ENCODE peak calls at places on chromosome X, in five cellular contexts. One of them, this sample, is unnamed.

GRCh38 chrX:810186-810585 is 179.6 kb downstream of the SHOX start:
- DNase-seq in stimulated activated CD4-positive, alpha-beta T cell treated with anti-CD3 and anti-CD28 coated beads, Interleukin-15, amount 100 ng/mL, for 1 hour: no peak
- DNase-seq in upper lobe of right lung: no peak
- DNase-seq in NB4: no peak
- DNase-seq in progenitor cell of endocrine pancreas: no peak
- DNase-seq in this sample: no peak

GRCh38 chrX:102714994-102715393 is 2.7 kb downstream of the GPRASP2 start:
- DNase-seq in upper lobe of right lung: no peak
- DNase-seq in progenitor cell of endocrine pancreas: no peak
- DNase-seq in NB4: no peak
- DNase-seq in stimulated activated CD4-positive, alpha-beta T cell treated with anti-CD3 and anti-CD28 coated beads, Interleukin-15, amount 100 ng/mL, for 1 hour: no peak
- DNase-seq in this sample: no peak

GRCh38 chrX:154655786-154656185 is 2.4 kb upstream of the CTAG2 start:
- DNase-seq in NB4: no peak
- DNase-seq in progenitor cell of endocrine pancreas: no peak
- DNase-seq in upper lobe of right lung: no peak
- DNase-seq in stimulated activated CD4-positive, alpha-beta T cell treated with anti-CD3 and anti-CD28 coated beads, Interleukin-15, amount 100 ng/mL, for 1 hour: no peak
- DNase-seq in this sample: no peak

GRCh38 chrX:143945171-143945570 is 61.3 kb downstream of the UBE2NL start:
- DNase-seq in upper lobe of right lung: no peak
- DNase-seq in NB4: no peak
- DNase-seq in stimulated activated CD4-positive, alpha-beta T cell treated with anti-CD3 and anti-CD28 coated beads, Interleukin-15, amount 100 ng/mL, for 1 hour: no peak
- DNase-seq in progenitor cell of endocrine pancreas: no peak
- DNase-seq in this sample: no peak

GRCh38 chrX:39721570-39722279 is 376.0 kb downstream of the BCOR start:
- DNase-seq in progenitor cell of endocrine pancreas: no peak
- DNase-seq in stimulated activated CD4-positive, alpha-beta T cell treated with anti-CD3 and anti-CD28 coated beads, Interleukin-15, amount 100 ng/mL, for 1 hour: no peak
- DNase-seq in NB4: no peak
- DNase-seq in upper lobe of right lung: no peak
- DNase-seq in this sample: no peak

GRCh38 chrX:35625714-35626113 is 172.4 kb upstream of the MAGEB16 start:
- DNase-seq in stimulated activated CD4-positive, alpha-beta T cell treated with anti-CD3 and anti-CD28 coated beads, Interleukin-15, amount 100 ng/mL, for 1 hour: no peak
- DNase-seq in NB4: no peak
- DNase-seq in upper lobe of right lung: no peak
- DNase-seq in progenitor cell of endocrine pancreas: no peak
- DNase-seq in this sample: no peak

GRCh38 chrX:38275615-38276014 is 51.7 kb downstream of the RPGR start:
- DNase-seq in upper lobe of right lung: no peak
- DNase-seq in stimulated activated CD4-positive, alpha-beta T cell treated with anti-CD3 and anti-CD28 coated beads, Interleukin-15, amount 100 ng/mL, for 1 hour: no peak
- DNase-seq in NB4: peak; percentile 28
- DNase-seq in progenitor cell of endocrine pancreas: no peak
- DNase-seq in this sample: peak; percentile 1

GRCh38 chrX:15146515-15146914 is 123.4 kb downstream of the ASB9 start:
- DNase-seq in NB4: peak; percentile 30
- DNase-seq in progenitor cell of endocrine pancreas: no peak
- DNase-seq in stimulated activated CD4-positive, alpha-beta T cell treated with anti-CD3 and anti-CD28 coated beads, Interleukin-15, amount 100 ng/mL, for 1 hour: no peak
- DNase-seq in upper lobe of right lung: no peak
- DNase-seq in this sample: peak; percentile 6

GRCh38 chrX:68697465-68698125 is 50.1 kb downstream of the STARD8 start:
- DNase-seq in progenitor cell of endocrine pancreas: no peak
- DNase-seq in upper lobe of right lung: no peak
- DNase-seq in stimulated activated CD4-positive, alpha-beta T cell treated with anti-CD3 and anti-CD28 coated beads, Interleukin-15, amount 100 ng/mL, for 1 hour: no peak
- DNase-seq in NB4: no peak
- DNase-seq in this sample: no peak

GRCh38 chrX:53445977-53446376 is 11.8 kb upstream of the HSD17B10 start:
- DNase-seq in NB4: peak; percentile 70
- DNase-seq in progenitor cell of endocrine pancreas: no peak
- DNase-seq in stimulated activated CD4-positive, alpha-beta T cell treated with anti-CD3 and anti-CD28 coated beads, Interleukin-15, amount 100 ng/mL, for 1 hour: peak; percentile 19
- DNase-seq in upper lobe of right lung: peak; percentile 55
- DNase-seq in this sample: peak; percentile 25

GRCh38 chrX:13092455-13092941 is 48.1 kb upstream of the FAM9C start:
- DNase-seq in NB4: peak; percentile 93
- DNase-seq in stimulated activated CD4-positive, alpha-beta T cell treated with anti-CD3 and anti-CD28 coated beads, Interleukin-15, amount 100 ng/mL, for 1 hour: peak; percentile 39
- DNase-seq in upper lobe of right lung: peak; percentile 74
- DNase-seq in progenitor cell of endocrine pancreas: no peak
- DNase-seq in this sample: peak; percentile 84

GRCh38 chrX:45758738-45759397 is 558.2 kb upstream of the DIPK2B start:
- DNase-seq in progenitor cell of endocrine pancreas: no peak
- DNase-seq in NB4: peak; percentile 67
- DNase-seq in upper lobe of right lung: no peak
- DNase-seq in stimulated activated CD4-positive, alpha-beta T cell treated with anti-CD3 and anti-CD28 coated beads, Interleukin-15, amount 100 ng/mL, for 1 hour: no peak
- DNase-seq in this sample: no peak

GRCh38 chrX:111164728-111165127 is 68.7 kb downstream of the PAK3 start:
- DNase-seq in upper lobe of right lung: no peak
- DNase-seq in stimulated activated CD4-positive, alpha-beta T cell treated with anti-CD3 and anti-CD28 coated beads, Interleukin-15, amount 100 ng/mL, for 1 hour: no peak
- DNase-seq in progenitor cell of endocrine pancreas: no peak
- DNase-seq in NB4: peak; percentile 15
- DNase-seq in this sample: peak; percentile 1

GRCh38 chrX:115584715-115585114 is 23.7 kb downstream of the PLS3 start:
- DNase-seq in progenitor cell of endocrine pancreas: no peak
- DNase-seq in NB4: no peak
- DNase-seq in stimulated activated CD4-positive, alpha-beta T cell treated with anti-CD3 and anti-CD28 coated beads, Interleukin-15, amount 100 ng/mL, for 1 hour: no peak
- DNase-seq in upper lobe of right lung: no peak
- DNase-seq in this sample: no peak

GRCh38 chrX:132791725-132792124 is 166.7 kb downstream of the HS6ST2 start:
- DNase-seq in stimulated activated CD4-positive, alpha-beta T cell treated with anti-CD3 and anti-CD28 coated beads, Interleukin-15, amount 100 ng/mL, for 1 hour: no peak
- DNase-seq in upper lobe of right lung: no peak
- DNase-seq in progenitor cell of endocrine pancreas: no peak
- DNase-seq in NB4: no peak
- DNase-seq in this sample: no peak

GRCh38 chrX:10512258-10512657 is 108.1 kb downstream of the MID1 start:
- DNase-seq in NB4: no peak
- DNase-seq in progenitor cell of endocrine pancreas: no peak
- DNase-seq in stimulated activated CD4-positive, alpha-beta T cell treated with anti-CD3 and anti-CD28 coated beads, Interleukin-15, amount 100 ng/mL, for 1 hour: no peak
- DNase-seq in upper lobe of right lung: no peak
- DNase-seq in this sample: no peak

GRCh38 chrX:141969706-141970105 is 66.0 kb downstream of the MAGEC1 start:
- DNase-seq in stimulated activated CD4-positive, alpha-beta T cell treated with anti-CD3 and anti-CD28 coated beads, Interleukin-15, amount 100 ng/mL, for 1 hour: no peak
- DNase-seq in upper lobe of right lung: no peak
- DNase-seq in progenitor cell of endocrine pancreas: no peak
- DNase-seq in NB4: no peak
- DNase-seq in this sample: no peak

GRCh38 chrX:150729956-150730355 is 36.8 kb downstream of the MTMR1 start:
- DNase-seq in stimulated activated CD4-positive, alpha-beta T cell treated with anti-CD3 and anti-CD28 coated beads, Interleukin-15, amount 100 ng/mL, for 1 hour: no peak
- DNase-seq in upper lobe of right lung: no peak
- DNase-seq in NB4: peak; percentile 17
- DNase-seq in progenitor cell of endocrine pancreas: no peak
- DNase-seq in this sample: no peak

GRCh38 chrX:143429021-143429570 is 88.2 kb downstream of the SPANXN3 start:
- DNase-seq in upper lobe of right lung: no peak
- DNase-seq in progenitor cell of endocrine pancreas: no peak
- DNase-seq in NB4: no peak
- DNase-seq in stimulated activated CD4-positive, alpha-beta T cell treated with anti-CD3 and anti-CD28 coated beads, Interleukin-15, amount 100 ng/mL, for 1 hour: no peak
- DNase-seq in this sample: no peak

GRCh38 chrX:17078031-17078730 is 131.7 kb downstream of the REPS2 start:
- DNase-seq in upper lobe of right lung: no peak
- DNase-seq in progenitor cell of endocrine pancreas: no peak
- DNase-seq in stimulated activated CD4-positive, alpha-beta T cell treated with anti-CD3 and anti-CD28 coated beads, Interleukin-15, amount 100 ng/mL, for 1 hour: no peak
- DNase-seq in NB4: no peak
- DNase-seq in this sample: no peak

GRCh38 chrX:74458738-74459137 is 37.4 kb downstream of the SLC16A2 start:
- DNase-seq in upper lobe of right lung: no peak
- DNase-seq in progenitor cell of endocrine pancreas: no peak
- DNase-seq in NB4: peak; percentile 9
- DNase-seq in stimulated activated CD4-positive, alpha-beta T cell treated with anti-CD3 and anti-CD28 coated beads, Interleukin-15, amount 100 ng/mL, for 1 hour: no peak
- DNase-seq in this sample: no peak

GRCh38 chrX:39736219-39737211 is 361.2 kb downstream of the BCOR start:
- DNase-seq in stimulated activated CD4-positive, alpha-beta T cell treated with anti-CD3 and anti-CD28 coated beads, Interleukin-15, amount 100 ng/mL, for 1 hour: no peak
- DNase-seq in NB4: peak; percentile 29
- DNase-seq in upper lobe of right lung: peak; percentile 86
- DNase-seq in progenitor cell of endocrine pancreas: no peak
- DNase-seq in this sample: no peak

GRCh38 chrX:40326186-40326965 is 228.6 kb upstream of the BCOR start:
- DNase-seq in upper lobe of right lung: no peak
- DNase-seq in progenitor cell of endocrine pancreas: no peak
- DNase-seq in NB4: no peak
- DNase-seq in stimulated activated CD4-positive, alpha-beta T cell treated with anti-CD3 and anti-CD28 coated beads, Interleukin-15, amount 100 ng/mL, for 1 hour: no peak
- DNase-seq in this sample: no peak

GRCh38 chrX:20026278-20026677 is 35.4 kb upstream of the BCLAF3 start:
- DNase-seq in stimulated activated CD4-positive, alpha-beta T cell treated with anti-CD3 and anti-CD28 coated beads, Interleukin-15, amount 100 ng/mL, for 1 hour: no peak
- DNase-seq in upper lobe of right lung: no peak
- DNase-seq in NB4: peak; percentile 4
- DNase-seq in progenitor cell of endocrine pancreas: no peak
- DNase-seq in this sample: no peak

GRCh38 chrX:40474205-40474626 is 106.6 kb upstream of the ATP6AP2 start:
- DNase-seq in upper lobe of right lung: peak; percentile 65
- DNase-seq in progenitor cell of endocrine pancreas: peak; percentile 37
- DNase-seq in stimulated activated CD4-positive, alpha-beta T cell treated with anti-CD3 and anti-CD28 coated beads, Interleukin-15, amount 100 ng/mL, for 1 hour: no peak
- DNase-seq in NB4: no peak
- DNase-seq in this sample: no peak

GRCh38 chrX:1435241-1435900 is 17.3 kb downstream of the ASMTL start:
- DNase-seq in stimulated activated CD4-positive, alpha-beta T cell treated with anti-CD3 and anti-CD28 coated beads, Interleukin-15, amount 100 ng/mL, for 1 hour: no peak
- DNase-seq in upper lobe of right lung: peak; percentile 46
- DNase-seq in progenitor cell of endocrine pancreas: no peak
- DNase-seq in NB4: no peak
- DNase-seq in this sample: no peak

GRCh38 chrX:74242484-74243138 is 61.4 kb upstream of the ZCCHC13 start:
- DNase-seq in stimulated activated CD4-positive, alpha-beta T cell treated with anti-CD3 and anti-CD28 coated beads, Interleukin-15, amount 100 ng/mL, for 1 hour: no peak
- DNase-seq in NB4: no peak
- DNase-seq in upper lobe of right lung: no peak
- DNase-seq in progenitor cell of endocrine pancreas: no peak
- DNase-seq in this sample: no peak

GRCh38 chrX:13050151-13050550 is 5.7 kb upstream of the FAM9C start:
- DNase-seq in NB4: no peak
- DNase-seq in stimulated activated CD4-positive, alpha-beta T cell treated with anti-CD3 and anti-CD28 coated beads, Interleukin-15, amount 100 ng/mL, for 1 hour: no peak
- DNase-seq in progenitor cell of endocrine pancreas: no peak
- DNase-seq in upper lobe of right lung: no peak
- DNase-seq in this sample: no peak

GRCh38 chrX:30283456-30284200 is 25.6 kb downstream of the NR0B1 start:
- DNase-seq in upper lobe of right lung: no peak
- DNase-seq in progenitor cell of endocrine pancreas: no peak
- DNase-seq in stimulated activated CD4-positive, alpha-beta T cell treated with anti-CD3 and anti-CD28 coated beads, Interleukin-15, amount 100 ng/mL, for 1 hour: no peak
- DNase-seq in NB4: peak; percentile 69
- DNase-seq in this sample: peak; percentile 14

GRCh38 chrX:2516612-2517011 is 15.8 kb upstream of the DHRSX start:
- DNase-seq in upper lobe of right lung: no peak
- DNase-seq in stimulated activated CD4-positive, alpha-beta T cell treated with anti-CD3 and anti-CD28 coated beads, Interleukin-15, amount 100 ng/mL, for 1 hour: no peak
- DNase-seq in NB4: no peak
- DNase-seq in progenitor cell of endocrine pancreas: no peak
- DNase-seq in this sample: no peak

GRCh38 chrX:136425996-136426395 is 61.8 kb upstream of the BRS3 start:
- DNase-seq in upper lobe of right lung: no peak
- DNase-seq in NB4: no peak
- DNase-seq in stimulated activated CD4-positive, alpha-beta T cell treated with anti-CD3 and anti-CD28 coated beads, Interleukin-15, amount 100 ng/mL, for 1 hour: no peak
- DNase-seq in progenitor cell of endocrine pancreas: no peak
- DNase-seq in this sample: no peak

GRCh38 chrX:85243761-85244410 is at the start of the genes SATL1 and ZNF711:
- DNase-seq in NB4: no peak
- DNase-seq in upper lobe of right lung: peak; percentile 67
- DNase-seq in stimulated activated CD4-positive, alpha-beta T cell treated with anti-CD3 and anti-CD28 coated beads, Interleukin-15, amount 100 ng/mL, for 1 hour: no peak
- DNase-seq in progenitor cell of endocrine pancreas: peak; percentile 69
- DNase-seq in this sample: no peak

GRCh38 chrX:46574941-46575381 is 1.4 kb downstream of the CHST7 start:
- DNase-seq in upper lobe of right lung: peak; percentile 68
- DNase-seq in stimulated activated CD4-positive, alpha-beta T cell treated with anti-CD3 and anti-CD28 coated beads, Interleukin-15, amount 100 ng/mL, for 1 hour: peak; percentile 16
- DNase-seq in progenitor cell of endocrine pancreas: peak; percentile 24
- DNase-seq in NB4: no peak
- DNase-seq in this sample: no peak

GRCh38 chrX:46913710-46914109 is 1.5 kb downstream of the JADE3 start:
- DNase-seq in upper lobe of right lung: no peak
- DNase-seq in progenitor cell of endocrine pancreas: peak; percentile 9
- DNase-seq in NB4: peak; percentile 53
- DNase-seq in stimulated activated CD4-positive, alpha-beta T cell treated with anti-CD3 and anti-CD28 coated beads, Interleukin-15, amount 100 ng/mL, for 1 hour: no peak
- DNase-seq in this sample: no peak

GRCh38 chrX:65674351-65674893 is 7.0 kb downstream of the MSN start:
- DNase-seq in progenitor cell of endocrine pancreas: no peak
- DNase-seq in stimulated activated CD4-positive, alpha-beta T cell treated with anti-CD3 and anti-CD28 coated beads, Interleukin-15, amount 100 ng/mL, for 1 hour: no peak
- DNase-seq in upper lobe of right lung: no peak
- DNase-seq in NB4: no peak
- DNase-seq in this sample: no peak

GRCh38 chrX:153817291-153817690 is 13.1 kb downstream of the PDZD4 start:
- DNase-seq in upper lobe of right lung: no peak
- DNase-seq in progenitor cell of endocrine pancreas: no peak
- DNase-seq in NB4: no peak
- DNase-seq in stimulated activated CD4-positive, alpha-beta T cell treated with anti-CD3 and anti-CD28 coated beads, Interleukin-15, amount 100 ng/mL, for 1 hour: no peak
- DNase-seq in this sample: no peak

GRCh38 chrX:20623448-20623847 is 356.7 kb upstream of the RPS6KA3 start:
- DNase-seq in progenitor cell of endocrine pancreas: no peak
- DNase-seq in stimulated activated CD4-positive, alpha-beta T cell treated with anti-CD3 and anti-CD28 coated beads, Interleukin-15, amount 100 ng/mL, for 1 hour: no peak
- DNase-seq in upper lobe of right lung: no peak
- DNase-seq in NB4: no peak
- DNase-seq in this sample: no peak

This sample was measured in AML-193.